ENCODE peak calls at places on chromosomes 12 and 14, in nine cellular contexts. H, E, K, Z, Y, G, N, P and R are unnamed samples.

GRCh38 chr12:72035625-72036024 is 97.0 kb downstream of the TPH2 start:
- DNase-seq in H (no peak), E (no peak), K (no peak), Z (peak), Y (no peak), G (no peak), N (no peak), P (no peak), R (peak)

GRCh38 chr12:94783862-94784261 is 133.5 kb upstream of the TMCC3 start:
- DNase-seq in H (no peak), E (no peak), K (no peak), Z (no peak), Y (no peak), G (no peak), N (no peak), P (no peak), R (no peak)

GRCh38 chr14:74654931-74655330 is 42.9 kb upstream of the LTBP2 start:
- DNase-seq in H (no peak), E (no peak), K (no peak), Z (no peak), Y (no peak), G (no peak), N (no peak), P (no peak), R (no peak)

GRCh38 chr12:46233418-46233817 is 35.4 kb downstream of the SLC38A1 start:
- DNase-seq in H (no peak), E (no peak), K (peak), Z (no peak), Y (no peak), G (no peak), N (no peak), P (no peak), R (no peak)

GRCh38 chr12:19841451-19841850 is 402.2 kb downstream of the AEBP2 start:
- DNase-seq in H (no peak), E (no peak), K (no peak), Z (no peak), Y (no peak), G (no peak), N (no peak), P (no peak), R (no peak)

GRCh38 chr12:34405286-34406227 is 383.3 kb downstream of the ALG10 start:
- DNase-seq in H (no peak), E (no peak), K (no peak), Z (peak), Y (no peak), G (peak), N (no peak), P (peak), R (no peak)

GRCh38 chr14:61226015-61226654 is 55.0 kb downstream of the TMEM30B start:
- DNase-seq in H (no peak), E (no peak), K (no peak), Z (no peak), Y (no peak), G (no peak), N (no peak), P (no peak), R (peak)

GRCh38 chr12:2243275-2243674 is 190.5 kb downstream of the CACNA1C start:
- DNase-seq in H (no peak), E (no peak), K (no peak), Z (no peak), Y (no peak), G (no peak), N (no peak), P (no peak), R (no peak)

GRCh38 chr12:54993181-54993835 is 8.7 kb upstream of the TESPA1 start:
- DNase-seq in H (peak), E (peak), K (peak), Z (peak), Y (peak), G (peak), N (peak), P (peak), R (peak)

GRCh38 chr12:107439101-107439738 is 246.4 kb upstream of the PWP1 start:
- DNase-seq in H (no peak), E (no peak), K (no peak), Z (no peak), Y (no peak), G (no peak), N (no peak), P (no peak), R (no peak)

GRCh38 chr14:105616802-105617192 is 90.4 kb downstream of the TMEM121 start:
- DNase-seq in H (no peak), E (no peak), K (no peak), Z (no peak), Y (no peak), G (no peak), N (no peak), P (no peak), R (no peak)

GRCh38 chr14:24297190-24297964 is 2.2 kb downstream of the DHRS1 start:
- DNase-seq in H (no peak), E (no peak), K (no peak), Z (no peak), Y (no peak), G (no peak), N (peak), P (no peak), R (peak)

GRCh38 chr12:52630609-52631200 is 12.3 kb upstream of the KRT73 start:
- DNase-seq in H (no peak), E (no peak), K (no peak), Z (peak), Y (no peak), G (no peak), N (no peak), P (no peak), R (no peak)

GRCh38 chr12:53561590-53561953 is 54.3 kb upstream of the NPFF start:
- DNase-seq in H (peak), E (no peak), K (no peak), Z (no peak), Y (no peak), G (no peak), N (peak), P (no peak), R (peak)

GRCh38 chr12:115424003-115424402 is 740.0 kb upstream of the TBX3 start:
- DNase-seq in H (no peak), E (no peak), K (no peak), Z (no peak), Y (no peak), G (no peak), N (no peak), P (no peak), R (no peak)

GRCh38 chr14:100117647-100118376 is 41.6 kb downstream of the DEGS2 start:
- DNase-seq in H (no peak), E (no peak), K (no peak), Z (no peak), Y (no peak), G (peak), N (no peak), P (no peak), R (peak)

GRCh38 chr12:13093191-13093849 is 10.1 kb downstream of the GSG1 start:
- DNase-seq in H (no peak), E (no peak), K (no peak), Z (no peak), Y (no peak), G (no peak), N (no peak), P (no peak), R (no peak)

GRCh38 chr14:78164226-78164853 is 5.8 kb upstream of the NRXN3 start:
- DNase-seq in H (no peak), E (no peak), K (peak), Z (peak), Y (peak), G (peak), N (peak), P (no peak), R (peak)

GRCh38 chr12:104590002-104590401 is 133.3 kb downstream of the CHST11 start:
- DNase-seq in H (no peak), E (no peak), K (no peak), Z (no peak), Y (no peak), G (no peak), N (no peak), P (no peak), R (no peak)

GRCh38 chr12:43453761-43454160 is 98.2 kb downstream of the ADAMTS20 start:
- DNase-seq in H (no peak), E (no peak), K (no peak), Z (no peak), Y (no peak), G (no peak), N (no peak), P (no peak), R (no peak)

GRCh38 chr12:63952980-63953379 is 108.5 kb downstream of the SRGAP1 start:
- DNase-seq in H (no peak), E (no peak), K (no peak), Z (no peak), Y (no peak), G (no peak), N (no peak), P (no peak), R (no peak)

GRCh38 chr12:31655792-31656191 is 3.7 kb upstream of the ETFBKMT start:
- DNase-seq in H (no peak), E (no peak), K (no peak), Z (no peak), Y (no peak), G (no peak), N (no peak), P (no peak), R (no peak)

GRCh38 chr14:74554742-74555362 is 57.2 kb downstream of the LTBP2 start:
- DNase-seq in H (no peak), E (no peak), K (no peak), Z (no peak), Y (no peak), G (no peak), N (no peak), P (no peak), R (no peak)

GRCh38 chr14:67820428-67820881 is 876 bp downstream of the RAD51B start:
- DNase-seq in H (peak), E (no peak), K (no peak), Z (peak), Y (no peak), G (peak), N (peak), P (no peak), R (peak)

GRCh38 chr12:116969615-116970575 is 59.1 kb downstream of the FBXW8 start:
- DNase-seq in H (peak), E (no peak), K (peak), Z (no peak), Y (no peak), G (peak), N (no peak), P (no peak), R (peak)

GRCh38 chr12:46998811-46999368 is 80.5 kb upstream of the PCED1B start:
- DNase-seq in H (peak), E (no peak), K (no peak), Z (no peak), Y (no peak), G (no peak), N (peak), P (no peak), R (no peak)

GRCh38 chr12:3317841-3318501 is 173.0 kb upstream of the PRMT8 start:
- DNase-seq in H (no peak), E (no peak), K (no peak), Z (no peak), Y (no peak), G (no peak), N (no peak), P (no peak), R (no peak)

GRCh38 chr12:116370886-116371580 is 93.5 kb upstream of the MED13L start:
- DNase-seq in H (no peak), E (no peak), K (no peak), Z (no peak), Y (no peak), G (no peak), N (no peak), P (no peak), R (peak)

GRCh38 chr14:58152569-58152857 is 500 bp upstream of the ARMH4 start:
- DNase-seq in H (no peak), E (no peak), K (no peak), Z (no peak), Y (peak), G (no peak), N (no peak), P (no peak), R (no peak)

GRCh38 chr14:52266179-52266578 is 1.3 kb upstream of the PTGDR start:
- DNase-seq in H (peak), E (no peak), K (no peak), Z (no peak), Y (no peak), G (no peak), N (no peak), P (no peak), R (no peak)

GRCh38 chr14:75205586-75205985 is 29.2 kb upstream of the TMED10 start:
- DNase-seq in H (peak), E (no peak), K (no peak), Z (no peak), Y (no peak), G (no peak), N (no peak), P (no peak), R (no peak)

GRCh38 chr12:32336261-32336660 is 63.1 kb upstream of the FGD4 start:
- DNase-seq in H (no peak), E (no peak), K (no peak), Z (no peak), Y (no peak), G (no peak), N (no peak), P (no peak), R (no peak)

GRCh38 chr12:80413462-80413861 is 30.6 kb upstream of the PTPRQ start:
- DNase-seq in H (no peak), E (no peak), K (no peak), Z (no peak), Y (no peak), G (no peak), N (peak), P (no peak), R (no peak)

GRCh38 chr12:11668611-11669010 is 19.1 kb downstream of the ETV6 start:
- DNase-seq in H (no peak), E (no peak), K (no peak), Z (no peak), Y (no peak), G (no peak), N (no peak), P (no peak), R (no peak)

GRCh38 chr12:53461591-53461990 is 9.7 kb downstream of the PCBP2 start:
- DNase-seq in H (no peak), E (no peak), K (no peak), Z (no peak), Y (no peak), G (no peak), N (no peak), P (no peak), R (no peak)

GRCh38 chr14:93219103-93219726 is 12.2 kb downstream of the UBR7 start:
- DNase-seq in H (no peak), E (peak), K (peak), Z (no peak), Y (peak), G (peak), N (peak), P (peak), R (peak)